ENCODE peak calls at places on chromosome 11, in five cellular contexts. B is GM12865, Q is fibroblast of mammary gland, U is GM12892, V is fibroblast of lung. C is an unnamed sample.

GRCh38 chr11:128582496-128583366 is 4.6 kb downstream of the ETS1 start:
- DNase-seq in Q (peak; percentile 94), V (peak; percentile 98), B (no peak), U (no peak), C (peak; percentile 92)

GRCh38 chr11:93054881-93055280 is 85.4 kb downstream of the MTNR1B start:
- DNase-seq in V (peak; percentile 96), U (no peak), B (peak; percentile 38), Q (peak; percentile 98), C (peak; percentile 86)

GRCh38 chr11:94784884-94785283 is 16.7 kb downstream of the AMOTL1 start:
- DNase-seq in V (no peak), U (no peak), Q (no peak), B (no peak), C (no peak)

GRCh38 chr11:128492903-128493569 is 94.3 kb downstream of the ETS1 start:
- DNase-seq in Q (no peak), B (no peak), U (no peak), V (no peak), C (no peak)

GRCh38 chr11:107785401-107785800 is 73.2 kb downstream of the SLC35F2 start:
- DNase-seq in B (peak; percentile 25), V (peak; percentile 66), U (no peak), Q (peak; percentile 66), C (peak; percentile 94)

GRCh38 chr11:67439321-67440228 is 2.1 kb upstream of the PTPRCAP start:
- DNase-seq in B (peak; percentile 31), Q (no peak), V (no peak), U (no peak), C (no peak)

GRCh38 chr11:106021181-106021966 is 666 bp downstream of the MSANTD4 start:
- DNase-seq in V (peak; percentile 8), B (no peak), U (no peak), Q (peak; percentile 69), C (peak; percentile 41)

GRCh38 chr11:65116370-65117205 is 913 bp downstream of the ZNHIT2 start:
- DNase-seq in U (no peak), B (peak; percentile 74), V (peak; percentile 82), Q (peak; percentile 70), C (no peak)

GRCh38 chr11:35105319-35106063 is 33.5 kb upstream of the CD44 start:
- DNase-seq in V (peak; percentile 59), U (no peak), Q (peak; percentile 31), B (no peak), C (no peak)

GRCh38 chr11:3190600-3190999 is 25.5 kb upstream of the OSBPL5 start:
- DNase-seq in B (no peak), U (no peak), V (no peak), Q (no peak), C (no peak)

GRCh38 chr11:45811109-45811435 is 6.1 kb downstream of the SLC35C1 start:
- DNase-seq in U (no peak), Q (no peak), V (no peak), B (no peak), C (no peak)

GRCh38 chr11:5364214-5364613 is 12.9 kb downstream of the OR51B6 start:
- DNase-seq in Q (peak; percentile 73), V (peak; percentile 90), U (no peak), B (no peak), C (peak; percentile 87)